ENCODE peak calls at places on chromosomes 12 and 14, in seven cellular contexts. One of them, this sample, is unnamed.

GRCh38 chr14:90301580-90302181 is 30.1 kb downstream of the NRDE2 start:
- DNase-seq in nucleus accumbens: no peak
- DNase-seq in endothelial cell: no peak
- DNase-seq in neural progenitor cell: peak
- DNase-seq in WTC11: no peak
- DNase-seq in GM10248: no peak
- DNase-seq in AG10803: peak
- DNase-seq in this sample: no peak

GRCh38 chr14:104451474-104451873 is 128.1 kb upstream of the C14orf180 start:
- DNase-seq in neural progenitor cell: no peak
- DNase-seq in GM10248: no peak
- DNase-seq in WTC11: no peak
- DNase-seq in AG10803: no peak
- DNase-seq in nucleus accumbens: no peak
- DNase-seq in endothelial cell: no peak
- DNase-seq in this sample: peak

GRCh38 chr14:104927901-104928300 is 3.2 kb downstream of the PLD4 start:
- DNase-seq in GM10248: no peak
- DNase-seq in neural progenitor cell: no peak
- DNase-seq in endothelial cell: no peak
- DNase-seq in AG10803: no peak
- DNase-seq in nucleus accumbens: no peak
- DNase-seq in WTC11: no peak
- DNase-seq in this sample: no peak

GRCh38 chr14:101772770-101773169 is 11.3 kb downstream of the PPP2R5C start:
- DNase-seq in endothelial cell: no peak
- DNase-seq in GM10248: no peak
- DNase-seq in WTC11: no peak
- DNase-seq in neural progenitor cell: no peak
- DNase-seq in nucleus accumbens: no peak
- DNase-seq in AG10803: no peak
- DNase-seq in this sample: no peak

GRCh38 chr12:103470664-103471063 is 25.1 kb downstream of the C12orf42 start:
- DNase-seq in GM10248: no peak
- DNase-seq in WTC11: no peak
- DNase-seq in nucleus accumbens: no peak
- DNase-seq in neural progenitor cell: no peak
- DNase-seq in endothelial cell: no peak
- DNase-seq in AG10803: no peak
- DNase-seq in this sample: no peak

GRCh38 chr14:101215266-101215665 is 311.7 kb upstream of the RTL1 start:
- DNase-seq in nucleus accumbens: no peak
- DNase-seq in endothelial cell: no peak
- DNase-seq in neural progenitor cell: peak
- DNase-seq in WTC11: no peak
- DNase-seq in GM10248: no peak
- DNase-seq in AG10803: no peak
- DNase-seq in this sample: peak

GRCh38 chr12:53989227-53990113 is 4.5 kb downstream of the HOXC10 start:
- DNase-seq in neural progenitor cell: peak
- DNase-seq in endothelial cell: no peak
- DNase-seq in nucleus accumbens: no peak
- DNase-seq in AG10803: peak
- DNase-seq in WTC11: no peak
- DNase-seq in GM10248: peak
- DNase-seq in this sample: no peak

GRCh38 chr14:77908847-77909246 is 108.9 kb downstream of the ADCK1 start:
- DNase-seq in WTC11: no peak
- DNase-seq in nucleus accumbens: no peak
- DNase-seq in AG10803: no peak
- DNase-seq in GM10248: no peak
- DNase-seq in endothelial cell: no peak
- DNase-seq in neural progenitor cell: no peak
- DNase-seq in this sample: no peak

GRCh38 chr12:3438401-3438800 is 52.6 kb upstream of the PRMT8 start:
- DNase-seq in WTC11: no peak
- DNase-seq in GM10248: no peak
- DNase-seq in nucleus accumbens: no peak
- DNase-seq in endothelial cell: no peak
- DNase-seq in neural progenitor cell: no peak
- DNase-seq in AG10803: no peak
- DNase-seq in this sample: peak

GRCh38 chr14:68283378-68284123 is 464.0 kb downstream of the RAD51B start:
- DNase-seq in AG10803: peak
- DNase-seq in GM10248: peak
- DNase-seq in WTC11: no peak
- DNase-seq in endothelial cell: no peak
- DNase-seq in neural progenitor cell: no peak
- DNase-seq in nucleus accumbens: no peak
- DNase-seq in this sample: no peak

GRCh38 chr12:31669020-31669419 is 9.5 kb downstream of the ETFBKMT start:
- DNase-seq in neural progenitor cell: no peak
- DNase-seq in GM10248: no peak
- DNase-seq in WTC11: no peak
- DNase-seq in AG10803: no peak
- DNase-seq in nucleus accumbens: no peak
- DNase-seq in endothelial cell: no peak
- DNase-seq in this sample: no peak

GRCh38 chr12:89968151-89968699 is 259.6 kb upstream of the ATP2B1 start:
- DNase-seq in AG10803: no peak
- DNase-seq in WTC11: no peak
- DNase-seq in nucleus accumbens: no peak
- DNase-seq in neural progenitor cell: no peak
- DNase-seq in endothelial cell: no peak
- DNase-seq in GM10248: no peak
- DNase-seq in this sample: no peak

GRCh38 chr12:49776413-49776812 is 35.1 kb downstream of the TMBIM6 start:
- DNase-seq in WTC11: peak
- DNase-seq in neural progenitor cell: peak
- DNase-seq in AG10803: peak
- DNase-seq in nucleus accumbens: peak
- DNase-seq in endothelial cell: peak
- DNase-seq in GM10248: peak
- DNase-seq in this sample: peak

GRCh38 chr12:67759829-67760228 is 111.3 kb downstream of the DYRK2 start:
- DNase-seq in WTC11: no peak
- DNase-seq in neural progenitor cell: no peak
- DNase-seq in nucleus accumbens: no peak
- DNase-seq in endothelial cell: no peak
- DNase-seq in AG10803: no peak
- DNase-seq in GM10248: no peak
- DNase-seq in this sample: no peak

GRCh38 chr12:45518516-45519235 is 210.8 kb upstream of the ARID2 start:
- DNase-seq in nucleus accumbens: no peak
- DNase-seq in GM10248: peak
- DNase-seq in AG10803: no peak
- DNase-seq in neural progenitor cell: no peak
- DNase-seq in WTC11: no peak
- DNase-seq in endothelial cell: no peak
- DNase-seq in this sample: no peak

GRCh38 chr14:69355955-69356321 is 42.2 kb downstream of the ERH start:
- DNase-seq in AG10803: peak
- DNase-seq in GM10248: no peak
- DNase-seq in WTC11: no peak
- DNase-seq in neural progenitor cell: no peak
- DNase-seq in endothelial cell: no peak
- DNase-seq in nucleus accumbens: no peak
- DNase-seq in this sample: peak

GRCh38 chr14:52700701-52701172 is 5.4 kb upstream of the ERO1A start:
- DNase-seq in WTC11: no peak
- DNase-seq in neural progenitor cell: no peak
- DNase-seq in nucleus accumbens: no peak
- DNase-seq in GM10248: no peak
- DNase-seq in AG10803: no peak
- DNase-seq in endothelial cell: no peak
- DNase-seq in this sample: no peak

GRCh38 chr12:56258068-56258819 is at the start of gene ANKRD52:
- DNase-seq in GM10248: peak
- DNase-seq in WTC11: peak
- DNase-seq in nucleus accumbens: peak
- DNase-seq in endothelial cell: peak
- DNase-seq in neural progenitor cell: peak
- DNase-seq in AG10803: peak
- DNase-seq in this sample: peak

GRCh38 chr12:91877461-91878230 is 268.0 kb downstream of the BTG1 start:
- DNase-seq in AG10803: no peak
- DNase-seq in nucleus accumbens: no peak
- DNase-seq in neural progenitor cell: no peak
- DNase-seq in endothelial cell: no peak
- DNase-seq in GM10248: no peak
- DNase-seq in WTC11: no peak
- DNase-seq in this sample: no peak

GRCh38 chr14:93269341-93270068 is 62.4 kb downstream of the UBR7 start:
- DNase-seq in endothelial cell: no peak
- DNase-seq in AG10803: peak
- DNase-seq in nucleus accumbens: no peak
- DNase-seq in WTC11: no peak
- DNase-seq in GM10248: no peak
- DNase-seq in neural progenitor cell: peak
- DNase-seq in this sample: no peak

This sample was measured in islet precursor cell.